ENCODE peak calls at places on chromosomes 7 and 10, in seven cellular contexts. A is HCEC 1CT; X is activated CD4-positive, CD25-positive, alpha-beta regulatory T cell; O is glutamatergic neuron; C is CD4-positive, alpha-beta T cell; V is GM12891; K is Kasumi-1. D is an unnamed sample.

GRCh38 chr10:133462512-133463305 is 9.0 kb downstream of the SCART1 start:
- DNase-seq in A (no peak), X (no peak), O (no peak), C (no peak), V (no peak), K (no peak), D (no peak)

GRCh38 chr7:73622909-73623797 is 1.2 kb downstream of the MLXIPL start:
- DNase-seq in A (no peak), X (no peak), O (no peak), C (no peak), V (no peak), K (peak; percentile 9), D (no peak)

GRCh38 chr7:46100521-46100920 is 179.4 kb upstream of the IGFBP3 start:
- DNase-seq in A (no peak), X (no peak), O (no peak), C (no peak), V (no peak), K (no peak), D (peak; percentile 86)

GRCh38 chr7:1811850-1812692 is 142.0 kb downstream of the ELFN1 start:
- DNase-seq in A (no peak), X (no peak), O (no peak), C (no peak), V (peak; percentile 62), K (peak; percentile 0), D (no peak)

GRCh38 chr10:4395731-4396130 is 430.3 kb upstream of the AKR1E2 start:
- DNase-seq in A (no peak), X (no peak), O (no peak), C (no peak), V (no peak), K (no peak), D (no peak)

GRCh38 chr7:69906309-69906995 is 308.2 kb downstream of the AUTS2 start:
- DNase-seq in A (no peak), X (no peak), O (peak; percentile 71), C (no peak), V (no peak), K (no peak), D (no peak)

GRCh38 chr7:5702876-5703571 is 78.4 kb downstream of the RNF216 start:
- DNase-seq in A (no peak), X (no peak), O (no peak), C (no peak), V (no peak), K (no peak), D (peak; percentile 60)

GRCh38 chr10:84706431-84706830 is 378.0 kb downstream of the CCSER2 start:
- DNase-seq in A (no peak), X (no peak), O (no peak), C (no peak), V (no peak), K (no peak), D (no peak)

GRCh38 chr10:27225642-27226257 is 14.8 kb downstream of the ACBD5 start:
- DNase-seq in A (no peak), X (no peak), O (no peak), C (no peak), V (no peak), K (no peak), D (no peak)

GRCh38 chr10:15254808-15255655 is 86.5 kb upstream of the NMT2 start:
- DNase-seq in A (no peak), X (no peak), O (no peak), C (peak; percentile 8), V (no peak), K (no peak), D (no peak)

GRCh38 chr7:897771-898376 is 21.5 kb downstream of the GET4 start:
- DNase-seq in A (no peak), X (no peak), O (no peak), C (no peak), V (no peak), K (no peak), D (no peak)

GRCh38 chr10:77251297-77252013 is 386.2 kb downstream of the KCNMA1 start:
- DNase-seq in A (peak; percentile 67), X (no peak), O (peak; percentile 58), C (no peak), V (no peak), K (peak; percentile 76), D (peak; percentile 61)

GRCh38 chr7:22121702-22122474 is 176.2 kb upstream of the CDCA7L start:
- DNase-seq in A (no peak), X (no peak), O (no peak), C (no peak), V (no peak), K (peak; percentile 56), D (peak; percentile 8)

GRCh38 chr7:159095979-159096411 is 48.7 kb downstream of the VIPR2 start:
- DNase-seq in A (no peak), X (no peak), O (no peak), C (no peak), V (no peak), K (no peak), D (no peak)

GRCh38 chr10:23918839-23919238 is 290.1 kb upstream of the KIAA1217 start:
- DNase-seq in A (no peak), X (no peak), O (no peak), C (no peak), V (no peak), K (peak; percentile 84), D (peak; percentile 3)

GRCh38 chr7:124747072-124747471 is 18.5 kb downstream of the GPR37 start:
- DNase-seq in A (no peak), X (no peak), O (no peak), C (no peak), V (no peak), K (no peak), D (no peak)

GRCh38 chr7:157502701-157503111 is 165.9 kb downstream of the DNAJB6 start:
- DNase-seq in A (peak; percentile 9), X (peak; percentile 51), O (no peak), C (peak; percentile 60), V (no peak), K (peak; percentile 70), D (peak; percentile 21)

GRCh38 chr10:420154-421121 is 269.0 kb downstream of the DIP2C start:
- DNase-seq in A (no peak), X (no peak), O (peak; percentile 65), C (no peak), V (no peak), K (no peak), D (no peak)

GRCh38 chr10:124568858-124569622 is 107.4 kb downstream of the LHPP start:
- DNase-seq in A (no peak), X (no peak), O (peak; percentile 52), C (no peak), V (no peak), K (no peak), D (no peak)

GRCh38 chr10:80493482-80494021 is 39.4 kb downstream of the TSPAN14 start:
- DNase-seq in A (no peak), X (no peak), O (no peak), C (no peak), V (no peak), K (peak; percentile 98), D (peak; percentile 57)

GRCh38 chr10:50576245-50576815 is 47.4 kb downstream of the SGMS1 start:
- DNase-seq in A (peak; percentile 37), X (no peak), O (no peak), C (no peak), V (no peak), K (no peak), D (no peak)

GRCh38 chr10:52424343-52424742 is 110.3 kb downstream of the DKK1 start:
- DNase-seq in A (peak; percentile 7), X (no peak), O (no peak), C (no peak), V (no peak), K (no peak), D (peak; percentile 47)

GRCh38 chr7:81036041-81036440 is 117.2 kb upstream of the SEMA3C start:
- DNase-seq in A (no peak), X (no peak), O (no peak), C (no peak), V (no peak), K (no peak), D (peak; percentile 9)

GRCh38 chr10:125149278-125150047 is 10.9 kb downstream of the CTBP2 start:
- DNase-seq in A (peak; percentile 79), X (no peak), O (no peak), C (no peak), V (no peak), K (peak; percentile 46), D (peak; percentile 86)